ENCODE peak calls at places on chromosomes 1 and 21, in seven cellular contexts. J, P, N, O, I, Z and Y are unnamed samples. For H3K27me3, the result is how much of the 10 kb centered on the place peaks cover.

GRCh38 chr1:39268112-39268581 is 63.7 kb downstream of the MACF1 start:
- DNase-seq in Z (no peak), O (peak), N (no peak), I (no peak), P (no peak), J (no peak), Y (no peak)

GRCh38 chr1:151287341-151287699 is 5.2 kb downstream of the ZNF687 start:
- DNase-seq in P (no peak), N (no peak), O (no peak), J (no peak), Z (no peak), I (no peak), Y (no peak)

GRCh38 chr1:197222780-197223179 is 45.3 kb upstream of the CRB1 start:
- DNase-seq in J (no peak), Z (no peak), O (no peak), I (no peak), N (no peak), P (no peak), Y (no peak)

GRCh38 chr1:17630048-17630830 is 90.7 kb downstream of the ARHGEF10L start:
- DNase-seq in P (no peak), O (no peak), I (no peak), J (no peak), N (no peak), Z (no peak), Y (no peak)

GRCh38 chr21:42159560-42160110 is 59.3 kb upstream of the ABCG1 start:
- DNase-seq in Z (no peak), J (no peak), P (no peak), O (no peak), N (no peak), I (no peak), Y (no peak)

GRCh38 chr1:165403835-165404482 is 41.0 kb downstream of the RXRG start:
- DNase-seq in N (no peak), I (peak), Z (peak), O (peak), P (peak), J (peak), Y (peak)

GRCh38 chr1:35717911-35718476 is 690 bp downstream of the C1orf216 start:
- DNase-seq in N (no peak), I (peak), J (peak), O (peak), P (no peak), Z (peak), Y (peak)

GRCh38 chr1:235624751-235625192 is 24.8 kb downstream of the GNG4 start:
- DNase-seq in O (peak), P (no peak), J (no peak), Z (no peak), N (no peak), I (no peak), Y (no peak)

GRCh38 chr21:36846624-36847023 is 119.8 kb downstream of the HLCS start:
- DNase-seq in Z (no peak), P (no peak), O (no peak), N (no peak), J (no peak), I (no peak), Y (no peak)

GRCh38 chr1:9028921-9029715 is 2.9 kb upstream of the SLC2A7 start:
- DNase-seq in I (no peak), N (no peak), O (no peak), J (no peak), P (no peak), Z (no peak), Y (no peak)

GRCh38 chr1:214330240-214330639 is 49.3 kb downstream of the SMYD2 start:
- DNase-seq in I (no peak), N (no peak), O (no peak), Z (no peak), P (no peak), J (no peak), Y (no peak)

GRCh38 chr1:34681481-34682451 is 73.1 kb upstream of the GJB5 start:
- DNase-seq in Z (peak), I (peak), J (peak), N (peak), O (peak), P (peak), Y (peak)

GRCh38 chr1:116986531-116987255 is 14.9 kb upstream of the CD101 start:
- DNase-seq in N (no peak), Z (no peak), O (no peak), J (peak), I (no peak), P (no peak), Y (no peak)

GRCh38 chr1:15902882-15903281 is 55.4 kb downstream of the SPEN start:
- DNase-seq in Z (no peak), J (no peak), I (no peak), O (no peak), P (no peak), N (no peak), Y (no peak)

GRCh38 chr1:76901158-76901767 is 34.0 kb downstream of the ST6GALNAC5 start:
- DNase-seq in I (peak), P (peak), N (peak), O (peak), Z (peak), J (peak), Y (peak)

GRCh38 chr1:63914706-63915105 is 140.9 kb downstream of the ROR1 start:
- DNase-seq in Z (no peak), J (no peak), I (no peak), O (no peak), N (no peak), P (no peak), Y (no peak)

GRCh38 chr1:6353948-6354658 is 39.5 kb downstream of the ACOT7 start:
- DNase-seq in Z (no peak), N (no peak), J (peak), I (no peak), P (peak), O (no peak), Y (no peak)

GRCh38 chr1:218878369-218878768 is 295.3 kb upstream of the LYPLAL1 start:
- DNase-seq in O (peak), J (no peak), N (no peak), I (no peak), P (no peak), Z (no peak), Y (no peak)

GRCh38 chr1:245512980-245513578 is 358.3 kb downstream of the KIF26B start:
- DNase-seq in I (no peak), Z (no peak), N (no peak), P (no peak), O (no peak), J (peak), Y (peak)

GRCh38 chr21:16086121-16086520 is 356.3 kb downstream of the USP25 start:
- DNase-seq in I (no peak), N (no peak), P (no peak), O (no peak), Z (no peak), J (no peak), Y (no peak)

GRCh38 chr1:238409947-238410346 is 519.2 kb upstream of the ZP4 start:
- DNase-seq in J (no peak), O (no peak), Z (no peak), P (no peak), N (no peak), I (no peak), Y (no peak)

GRCh38 chr1:234745844-234746797 is 136.1 kb upstream of the IRF2BP2 start:
- DNase-seq in I (no peak), J (peak), P (no peak), N (no peak), O (peak), Z (no peak), Y (peak)

GRCh38 chr1:166902279-166902678 is 26.2 kb upstream of the TADA1 start:
- DNase-seq in I (no peak), O (no peak), J (no peak), P (no peak), Z (peak), N (no peak), Y (no peak)

GRCh38 chr1:183711691-183712401 is 58.7 kb upstream of the APOBEC4 start:
- DNase-seq in P (no peak), J (no peak), I (no peak), Z (no peak), O (peak), N (no peak), Y (peak)

GRCh38 chr1:5740450-5740849 is 251.8 kb downstream of the NPHP4 start:
- DNase-seq in P (no peak), Z (no peak), N (no peak), O (no peak), I (no peak), J (no peak), Y (no peak)

GRCh38 chr1:150543500-150544143 is 5.6 kb upstream of the ADAMTSL4 start:
- DNase-seq in P (peak), Z (no peak), J (no peak), I (no peak), O (no peak), N (no peak), Y (peak)

DNA sequence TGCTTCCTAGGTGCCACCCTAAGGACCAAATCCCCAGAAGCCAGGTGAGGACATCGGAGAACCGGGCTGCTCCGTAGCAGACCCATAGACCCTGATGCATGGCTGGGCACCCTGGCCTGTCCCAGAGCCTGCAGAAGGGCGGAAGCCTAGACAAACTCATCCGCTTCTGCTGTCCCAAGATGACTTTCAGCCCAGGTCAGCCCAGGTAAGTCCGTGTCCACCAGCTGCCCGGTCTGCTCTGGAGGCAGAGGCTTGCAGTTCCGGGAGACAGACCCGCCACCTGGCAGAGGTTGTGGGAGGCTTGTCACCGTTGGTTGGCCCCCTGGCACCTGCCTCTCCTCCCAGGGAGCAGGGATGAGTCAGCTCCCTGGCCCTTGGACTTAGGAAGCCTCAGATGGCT is 22.8 kb upstream of the POFUT2 start:
- DNase-seq in N (no peak), J (no peak), I (no peak), Z (no peak), P (no peak), O (no peak), Y (no peak)
- H3K27me3 ChIP-seq in N (under half), J (half or more), I (under half), Z (under half), P (under half), O (under half), Y (under half)

GRCh38 chr1:95953005-95953404 is 719.0 kb downstream of the RWDD3 start:
- DNase-seq in P (no peak), O (peak), N (no peak), J (no peak), Z (peak), I (no peak), Y (peak)
- TF ChIP-seq MAX in P (no peak), O (no peak), N (no peak), J (no peak), Z (no peak), I (no peak), Y (no peak)

GRCh38 chr21:44392916-44393315 is 39.5 kb downstream of the TRPM2 start:
- DNase-seq in I (no peak), O (no peak), P (no peak), Z (no peak), N (no peak), J (no peak), Y (peak)
- H3K27me3 ChIP-seq in I (under half), O (under half), P (under half), Z (under half), N (under half), J (under half), Y (under half)

DNA sequence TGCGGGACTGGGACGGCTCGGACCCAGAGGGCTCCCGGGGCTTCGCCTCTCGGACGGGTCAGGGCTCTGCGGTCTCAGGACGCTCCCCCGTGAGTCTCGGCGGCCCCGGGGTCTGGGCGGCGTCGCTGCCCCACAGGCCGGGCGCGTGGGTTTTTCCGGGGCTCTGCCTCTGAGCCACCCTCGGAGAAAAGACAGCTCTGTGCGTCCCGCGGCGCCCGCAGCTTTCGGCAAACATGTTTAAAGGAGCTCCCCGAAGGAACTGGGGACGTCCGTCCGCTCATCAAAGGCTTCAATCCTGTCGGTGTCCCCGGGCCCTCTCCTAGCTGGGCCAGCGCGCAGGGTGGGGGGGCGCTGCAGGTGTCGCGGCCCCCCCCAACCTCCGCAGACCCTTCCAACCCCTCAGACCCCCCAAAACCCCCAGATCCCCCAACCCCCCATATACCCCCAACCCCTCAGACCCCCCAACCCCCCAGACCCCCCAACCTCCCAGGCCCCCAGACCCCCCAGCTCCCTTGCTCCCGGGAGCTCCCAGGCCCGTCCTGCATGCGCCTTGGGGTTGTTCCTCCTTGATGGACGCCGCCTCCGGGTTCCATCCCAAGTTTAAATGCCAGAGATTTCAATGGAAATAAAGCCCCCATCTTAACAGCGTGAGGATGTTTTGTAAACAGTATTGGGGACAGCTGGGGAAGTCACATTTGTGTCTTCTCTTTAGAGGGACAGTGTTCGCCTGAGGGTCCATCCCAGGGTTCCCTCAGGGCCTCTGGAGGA is 996 bp upstream of the C1orf159 start:
- DNase-seq in Z (no peak), I (no peak), N (no peak), P (no peak), O (peak), J (no peak), Y (peak)
- TF ChIP-seq MAX in Z (no peak), I (no peak), N (no peak), P (no peak), O (no peak), J (no peak), Y (no peak)

DNA sequence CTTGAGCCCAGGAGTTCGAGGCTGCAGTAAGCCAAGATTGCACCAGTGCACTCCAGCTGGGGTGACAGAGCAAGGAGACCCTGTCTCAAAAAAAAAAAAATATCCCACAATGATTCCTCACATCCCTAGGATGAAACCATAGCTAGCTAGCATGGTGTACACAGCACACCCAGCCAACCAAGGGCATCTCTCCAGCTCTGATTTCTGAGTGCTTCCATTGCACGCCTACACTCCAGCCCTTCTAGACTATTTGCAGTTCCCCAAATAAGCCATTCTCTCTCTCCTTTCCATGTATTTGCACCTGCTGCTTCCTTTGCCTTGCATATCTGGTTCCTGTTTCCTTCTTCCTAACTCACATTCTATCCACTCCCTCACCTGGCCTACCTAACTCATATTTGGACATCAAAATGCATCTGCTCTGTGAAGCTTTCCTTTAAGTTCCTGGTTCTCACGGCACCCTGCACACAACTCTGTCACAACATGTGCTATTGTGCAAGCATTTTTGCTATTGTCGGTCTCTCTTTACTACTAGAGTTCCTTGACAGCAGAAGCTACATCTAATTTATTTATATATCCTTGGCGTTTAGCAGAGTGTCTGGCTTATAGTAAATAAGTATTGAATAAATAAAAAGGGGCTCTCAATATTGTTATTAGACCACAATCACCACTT is 2.4 kb upstream of the ELAPOR1 start:
- DNase-seq in Z (no peak), O (no peak), I (no peak), P (no peak), N (no peak), J (no peak), Y (no peak)
- H3K27me3 ChIP-seq in Z (under half), O (under half), I (under half), P (under half), N (under half), J (under half), Y (under half)

DNA sequence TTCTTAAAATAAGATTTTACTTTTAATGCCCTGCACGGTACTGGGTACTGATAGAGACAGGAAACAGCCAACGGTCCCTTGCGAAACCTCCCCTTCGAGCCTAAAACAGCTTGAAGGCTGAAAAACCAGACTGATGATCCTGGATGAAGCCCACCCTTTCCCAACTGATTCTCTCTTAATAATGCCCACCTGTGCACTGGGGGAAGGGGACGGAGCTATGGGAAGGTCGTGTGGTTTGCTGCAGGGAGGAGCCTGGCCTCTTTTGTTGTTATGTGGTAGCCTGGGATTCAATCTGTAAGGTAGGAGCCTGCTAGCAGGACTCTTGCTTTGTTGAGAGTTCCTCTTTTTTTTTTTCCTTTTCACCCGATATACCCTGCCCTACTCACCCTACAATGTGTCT is 25.6 kb downstream of the SAMSN1 start:
- DNase-seq in O (no peak), I (no peak), N (no peak), P (no peak), Z (no peak), J (no peak), Y (no peak)
- TF ChIP-seq MAX in O (no peak), I (no peak), N (no peak), P (no peak), Z (no peak), J (no peak), Y (no peak)

GRCh38 chr1:2808831-2809605 is 7.5 kb upstream of the TTC34 start:
- DNase-seq in O (no peak), J (no peak), N (no peak), Z (no peak), I (no peak), P (no peak), Y (no peak)
- H3K27me3 ChIP-seq in O (under half), J (under half), N (under half), Z (under half), I (under half), P (under half), Y (under half)

DNA sequence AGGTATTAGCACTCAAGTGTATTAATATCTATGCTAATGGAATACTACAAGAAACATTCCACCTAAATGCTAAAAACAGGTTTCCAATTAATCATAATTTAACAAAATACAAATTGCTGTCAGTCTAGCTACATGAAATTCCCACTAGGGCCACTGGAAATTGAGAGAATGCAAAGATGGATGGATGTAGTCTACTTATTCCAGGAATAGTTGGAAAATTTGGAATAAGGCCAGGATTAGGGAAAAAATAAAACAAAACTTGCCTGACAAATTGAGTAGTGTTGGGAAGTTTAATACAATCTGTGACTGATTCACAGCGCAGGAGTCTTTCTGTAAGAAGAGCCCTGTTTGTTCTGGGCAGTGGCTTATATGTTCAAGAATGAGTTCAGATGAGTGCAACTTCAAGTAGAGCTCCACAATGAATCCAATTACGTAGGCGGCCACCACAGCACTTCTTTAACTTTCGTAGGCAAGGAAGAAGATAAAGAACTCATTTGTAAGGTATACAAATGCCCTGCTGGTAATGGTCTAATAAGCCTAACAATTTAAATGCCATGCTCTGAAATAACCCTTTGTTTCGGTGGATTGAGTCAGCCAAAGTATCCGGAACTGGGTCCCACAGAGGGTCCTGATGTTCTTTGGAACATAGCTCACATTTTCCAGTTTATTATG is 47.1 kb upstream of the KCNE1 start:
- DNase-seq in J (no peak), I (no peak), P (no peak), O (no peak), Z (no peak), N (no peak), Y (no peak)
- TF ChIP-seq MAX in J (no peak), I (no peak), P (no peak), O (no peak), Z (no peak), N (no peak), Y (no peak)

DNA sequence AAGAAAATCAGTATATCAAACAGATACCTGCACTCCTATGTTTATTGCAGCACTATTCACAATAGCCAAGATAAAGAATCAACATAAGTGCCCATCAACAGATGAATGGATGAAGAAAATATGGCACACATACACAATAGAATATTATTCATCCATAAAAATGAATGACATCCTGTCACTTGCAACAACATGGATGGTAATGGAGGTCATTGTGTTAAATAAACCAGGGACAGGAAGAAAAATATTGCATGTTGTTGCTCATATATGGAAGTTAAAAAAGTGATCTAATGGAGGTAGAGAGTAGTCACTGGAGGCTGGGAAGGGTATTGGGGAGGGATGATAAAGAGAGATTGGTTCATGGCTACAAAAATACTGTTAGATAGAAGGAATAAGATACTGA is 65.4 kb upstream of the CR2 start:
- DNase-seq in P (no peak), O (peak), N (no peak), I (no peak), Z (no peak), J (no peak), Y (no peak)
- H3K27me3 ChIP-seq in P (under half), O (under half), N (under half), I (under half), Z (under half), J (under half), Y (under half)